ENCODE peak calls at places on chromosomes 5 and 9, in seven cellular contexts. T is activated CD4-positive, alpha-beta T cell treated with anti-CD3 and anti-CD28 coated beads, Interleukin-2, amount 10 ng/mL, durations not matched to agents 7 days and 5 days; W is iPS DF 19.7; P is midbrain; N is NCI-H1092; G is Kasumi-1; Y is dorsolateral prefrontal cortex. H is an unnamed sample.

GRCh38 chr9:123927625-123928308 is 2.2 kb downstream of the DENND1A start:
- DNase-seq in W (no peak), Y (no peak), G (peak), N (no peak), P (no peak), T (no peak), H (no peak)

GRCh38 chr9:79611091-79611614 is 39.4 kb downstream of the TLE4 start:
- DNase-seq in Y (no peak), W (no peak), T (no peak), N (no peak), P (peak), G (peak), H (no peak)

GRCh38 chr5:8340261-8340660 is 471.3 kb downstream of the MTRR start:
- DNase-seq in Y (no peak), N (no peak), P (no peak), W (no peak), G (no peak), T (no peak), H (no peak)

GRCh38 chr5:53381-54174 is 38.4 kb upstream of the PLEKHG4B start:
- DNase-seq in W (no peak), Y (no peak), G (peak), P (no peak), T (peak), N (peak), H (no peak)

GRCh38 chr5:173963107-173963506 is 25.9 kb upstream of the C5orf47 start:
- DNase-seq in G (no peak), Y (no peak), P (peak), W (no peak), N (no peak), T (no peak), H (no peak)

GRCh38 chr9:36293918-36294317 is 35.7 kb upstream of the GNE start:
- DNase-seq in N (no peak), Y (no peak), T (no peak), G (no peak), P (no peak), W (no peak), H (no peak)

GRCh38 chr9:124335320-124335707 is 77.6 kb downstream of the NEK6 start:
- DNase-seq in N (no peak), P (no peak), Y (no peak), T (no peak), W (no peak), G (no peak), H (no peak)

GRCh38 chr5:59039296-59040006 is 456.6 kb downstream of the RAB3C start:
- DNase-seq in P (no peak), W (no peak), G (peak), N (peak), T (peak), Y (peak), H (peak)

GRCh38 chr9:96219615-96220257 is 82.2 kb downstream of the HSD17B3 start:
- DNase-seq in T (peak), G (no peak), W (no peak), P (no peak), N (peak), Y (peak), H (no peak)

GRCh38 chr5:90783460-90784333 is 225.1 kb downstream of the ADGRV1 start:
- DNase-seq in T (peak), W (no peak), Y (peak), G (peak), N (peak), P (peak), H (peak)

GRCh38 chr5:102596113-102596512 is 97.3 kb upstream of the SLCO6A1 start:
- DNase-seq in G (no peak), T (no peak), N (no peak), P (no peak), Y (no peak), W (no peak), H (no peak)

GRCh38 chr9:112925058-112925641 is 34.5 kb upstream of the SLC46A2 start:
- DNase-seq in P (peak), N (peak), G (no peak), T (no peak), W (no peak), Y (no peak), H (no peak)

GRCh38 chr5:82320971-82321370 is 42.8 kb upstream of the RPS23 start:
- DNase-seq in G (no peak), Y (no peak), T (no peak), W (no peak), P (no peak), N (no peak), H (no peak)

GRCh38 chr9:127973169-127974001 is 7.4 kb downstream of the EEIG1 start:
- DNase-seq in N (peak), Y (no peak), W (no peak), T (no peak), G (no peak), P (peak), H (no peak)

GRCh38 chr9:127628644-127629467 is 16.8 kb downstream of the STXBP1 start:
- DNase-seq in G (no peak), W (no peak), T (no peak), Y (no peak), N (no peak), P (no peak), H (no peak)

GRCh38 chr5:131810510-131811249 is 13.9 kb upstream of the FNIP1 start:
- DNase-seq in Y (no peak), T (peak), N (no peak), G (peak), W (no peak), P (no peak), H (no peak)

GRCh38 chr9:2267171-2267740 is 252.1 kb downstream of the SMARCA2 start:
- DNase-seq in P (no peak), N (no peak), W (no peak), G (no peak), T (no peak), Y (no peak), H (no peak)

GRCh38 chr9:81849631-81850259 is 78.5 kb upstream of the SPATA31D4 start:
- DNase-seq in W (no peak), Y (no peak), P (no peak), T (no peak), N (no peak), G (no peak), H (no peak)

GRCh38 chr5:142621227-142621626 is 64.7 kb downstream of the FGF1 start:
- DNase-seq in P (no peak), Y (no peak), T (no peak), N (no peak), W (no peak), G (no peak), H (no peak)